ENCODE peak calls at places on chromosomes 4 and X, in four cellular contexts. N is tibial nerve, G is mesenchymal stem cell, E is uterus. W is an unnamed sample.

GRCh38 chr4:172705565-172705964 is 463.0 kb upstream of the GALNT7 start:
- DNase-seq in G (no peak), N (no peak), E (no peak), W (no peak)

GRCh38 chr4:170226288-170226687 is 136.5 kb upstream of the AADAT start:
- DNase-seq in N (no peak), E (no peak), G (no peak), W (no peak)

GRCh38 chr4:41092128-41092527 is 122.2 kb downstream of the APBB2 start:
- DNase-seq in N (no peak), E (no peak), G (no peak), W (no peak)

GRCh38 chrX:46375831-46376230 is 169.4 kb downstream of the ZNF674 start:
- DNase-seq in G (no peak), E (no peak), N (no peak), W (no peak)

GRCh38 chrX:63508668-63509067 is 157.5 kb upstream of the SPIN4 start:
- DNase-seq in N (no peak), G (no peak), E (no peak), W (no peak)

GRCh38 chrX:10190367-10190766 is 33.6 kb downstream of the CLCN4 start:
- DNase-seq in E (peak), N (no peak), G (peak), W (peak)

GRCh38 chr4:86007042-86007441 is 352.8 kb downstream of the MAPK10 start:
- DNase-seq in N (no peak), E (no peak), G (no peak), W (no peak)

GRCh38 chr4:186258216-186258811 is 7.7 kb upstream of the F11 start:
- DNase-seq in N (no peak), E (no peak), G (no peak), W (no peak)

GRCh38 chr4:41160010-41160789 is 54.1 kb downstream of the APBB2 start:
- DNase-seq in G (peak), N (no peak), E (peak), W (no peak)

GRCh38 chrX:121093011-121093410 is 45.6 kb downstream of the GLUD2 start:
- DNase-seq in E (no peak), N (no peak), G (no peak), W (no peak)

GRCh38 chr4:139665690-139666529 is at the start of gene MGST2:
- DNase-seq in E (peak), N (peak), G (peak), W (peak)

GRCh38 chrX:24137192-24137591 is 12.3 kb upstream of the ZFX start:
- DNase-seq in N (no peak), E (no peak), G (no peak), W (no peak)

GRCh38 chr4:40918330-40918729 is 168.6 kb downstream of the NSUN7 start:
- DNase-seq in E (peak), N (peak), G (peak), W (peak)

GRCh38 chr4:26151615-26152014 is 169.2 kb upstream of the RBPJ start:
- DNase-seq in N (no peak), G (no peak), E (peak), W (no peak)

GRCh38 chr4:76588268-76588667 is 153.2 kb downstream of the SHROOM3 start:
- DNase-seq in E (no peak), N (no peak), G (no peak), W (no peak)

GRCh38 chr4:110704748-110705439 is 82.0 kb upstream of the PITX2 start:
- DNase-seq in N (no peak), G (no peak), E (no peak), W (no peak)

GRCh38 chr4:124873361-124874171 is 161.0 kb upstream of the ANKRD50 start:
- DNase-seq in G (no peak), N (no peak), E (no peak), W (no peak)

GRCh38 chrX:108122748-108123147 is 31.2 kb downstream of the ATG4A start:
- DNase-seq in G (peak), N (no peak), E (no peak), W (no peak)

GRCh38 chrX:115054876-115055275 is 37.5 kb upstream of the IL13RA2 start:
- DNase-seq in N (no peak), E (no peak), G (no peak), W (no peak)

GRCh38 chr4:118338981-118339765 is 13.6 kb downstream of the PRSS12 start:
- DNase-seq in N (no peak), E (no peak), G (no peak), W (no peak)

GRCh38 chr4:173490817-173491518 is 39.1 kb downstream of the HAND2 start:
- DNase-seq in E (no peak), N (no peak), G (peak), W (peak)

GRCh38 chrX:134418317-134419113 is 41.5 kb upstream of the HPRT1 start:
- DNase-seq in E (no peak), N (no peak), G (peak), W (no peak)

GRCh38 chrX:27162496-27162895 is 300.6 kb downstream of the PPP4R3C start:
- DNase-seq in E (no peak), N (no peak), G (no peak), W (no peak)

GRCh38 chrX:17584248-17584681 is 153.0 kb upstream of the SCML1 start:
- DNase-seq in G (no peak), E (no peak), N (no peak), W (no peak)

GRCh38 chrX:24002792-24003191 is 24.2 kb downstream of the KLHL15 start:
- DNase-seq in E (no peak), N (no peak), G (no peak), W (no peak)

GRCh38 chr4:55030606-55031005 is 94.8 kb downstream of the KDR start:
- DNase-seq in E (no peak), N (no peak), G (no peak), W (no peak)

GRCh38 chr4:76993787-76994641 is 44.5 kb downstream of the SEPTIN11 start:
- DNase-seq in E (no peak), N (no peak), G (no peak), W (no peak)

GRCh38 chr4:54099959-54100606 is at the start of gene GSX2:
- DNase-seq in N (no peak), G (no peak), E (no peak), W (no peak)

GRCh38 chr4:39657465-39657864 is 18.8 kb upstream of the SMIM14 start:
- DNase-seq in E (no peak), N (no peak), G (no peak), W (no peak)

GRCh38 chrX:107135076-107135964 is 16.7 kb upstream of the RBM41 start:
- DNase-seq in G (peak), E (no peak), N (no peak), W (no peak)

GRCh38 chrX:50167366-50167765 is 33.4 kb downstream of the AKAP4 start:
- DNase-seq in E (no peak), G (no peak), N (no peak), W (no peak)

GRCh38 chrX:85084770-85085393 is 81.2 kb downstream of the APOOL start:
- DNase-seq in N (no peak), G (peak), E (no peak), W (no peak)

GRCh38 chr4:5930456-5930855 is 37.6 kb upstream of the CRMP1 start:
- DNase-seq in E (no peak), N (no peak), G (no peak), W (no peak)

GRCh38 chrX:13120017-13120416 is 75.6 kb upstream of the FAM9C start:
- DNase-seq in G (peak), N (no peak), E (peak), W (peak)